ENCODE peak calls at places on chromosomes 16 and 17, in five cellular contexts. One of them, this sample, is unnamed.

GRCh38 chr17:48101012-48101720 is at the start of gene CBX1:
- DNase-seq in ELR: peak
- DNase-seq in esophagus muscularis mucosa: peak
- DNase-seq in AG10803: peak
- DNase-seq in HEK293T: peak
- DNase-seq in this sample: peak

GRCh38 chr17:71970312-71970711 is 150.5 kb upstream of the SOX9 start:
- DNase-seq in ELR: peak
- DNase-seq in esophagus muscularis mucosa: no peak
- DNase-seq in AG10803: no peak
- DNase-seq in HEK293T: no peak
- DNase-seq in this sample: no peak

GRCh38 chr17:44417553-44417952 is 28.1 kb upstream of the ITGA2B start:
- DNase-seq in ELR: peak
- DNase-seq in esophagus muscularis mucosa: no peak
- DNase-seq in AG10803: peak
- DNase-seq in HEK293T: no peak
- DNase-seq in this sample: peak

GRCh38 chr17:3879181-3879580 is 13.7 kb downstream of the CAMKK1 start:
- DNase-seq in ELR: no peak
- DNase-seq in esophagus muscularis mucosa: no peak
- DNase-seq in AG10803: peak
- DNase-seq in HEK293T: no peak
- DNase-seq in this sample: peak

GRCh38 chr17:77879226-77879895 is 79.1 kb upstream of the TNRC6C start:
- DNase-seq in ELR: no peak
- DNase-seq in esophagus muscularis mucosa: no peak
- DNase-seq in AG10803: no peak
- DNase-seq in HEK293T: no peak
- DNase-seq in this sample: no peak

GRCh38 chr16:81491522-81492188 is 47.0 kb downstream of the CMIP start:
- DNase-seq in ELR: peak
- DNase-seq in esophagus muscularis mucosa: no peak
- DNase-seq in AG10803: peak
- DNase-seq in HEK293T: no peak
- DNase-seq in this sample: peak

GRCh38 chr17:4341616-4341977 is 24.9 kb downstream of the UBE2G1 start:
- DNase-seq in ELR: no peak
- DNase-seq in esophagus muscularis mucosa: no peak
- DNase-seq in AG10803: no peak
- DNase-seq in HEK293T: no peak
- DNase-seq in this sample: no peak

GRCh38 chr17:80187090-80187489 is 17.3 kb downstream of the CARD14 start:
- DNase-seq in ELR: peak
- DNase-seq in esophagus muscularis mucosa: no peak
- DNase-seq in AG10803: peak
- DNase-seq in HEK293T: no peak
- DNase-seq in this sample: peak

GRCh38 chr16:88617268-88618031 is 20.9 kb upstream of the IL17C start:
- DNase-seq in ELR: no peak
- DNase-seq in esophagus muscularis mucosa: no peak
- DNase-seq in AG10803: no peak
- DNase-seq in HEK293T: peak
- DNase-seq in this sample: no peak

GRCh38 chr16:24993722-24994686 is 21.2 kb downstream of the ARHGAP17 start:
- DNase-seq in ELR: peak
- DNase-seq in esophagus muscularis mucosa: no peak
- DNase-seq in AG10803: peak
- DNase-seq in HEK293T: no peak
- DNase-seq in this sample: peak

GRCh38 chr16:25340973-25341372 is 83.3 kb upstream of the ZKSCAN2 start:
- DNase-seq in ELR: no peak
- DNase-seq in esophagus muscularis mucosa: no peak
- DNase-seq in AG10803: no peak
- DNase-seq in HEK293T: no peak
- DNase-seq in this sample: no peak

This sample was measured in fibroblast of pulmonary artery.